ENCODE peak calls at places on chromosomes 1 and 21, in seven cellular contexts. V is CD4-positive, alpha-beta T cell; N is dorsolateral prefrontal cortex; R is spleen; Q is uterus; X is thyroid gland; K is tibial nerve. P is an unnamed sample.

GRCh38 chr1:235113183-235113917 is 15.3 kb downstream of the TOMM20 start:
- DNase-seq in N (no peak), R (no peak), K (no peak), V (no peak), X (no peak), Q (no peak), P (peak; percentile 52)

GRCh38 chr1:54546651-54547348 is 1.2 kb upstream of the ACOT11 start:
- DNase-seq in Q (no peak), V (no peak), X (no peak), N (no peak), K (no peak), R (no peak), P (no peak)

GRCh38 chr1:235597867-235598553 is 51.6 kb downstream of the GNG4 start:
- DNase-seq in X (no peak), K (no peak), V (no peak), Q (no peak), R (peak; percentile 18), N (no peak), P (peak; percentile 53)

GRCh38 chr1:8727809-8728213 is 89.6 kb downstream of the RERE start:
- DNase-seq in R (no peak), V (no peak), K (no peak), Q (no peak), X (peak; percentile 35), N (no peak), P (no peak)

GRCh38 chr1:100132566-100133477 is at the start of the genes SASS6 and TRMT13:
- DNase-seq in N (peak; percentile 97), Q (peak; percentile 95), K (peak; percentile 89), X (peak; percentile 97), V (peak; percentile 89), R (peak; percentile 98), P (peak; percentile 94)

GRCh38 chr1:77095231-77095630 is 124.0 kb downstream of the PIGK start:
- DNase-seq in N (no peak), X (no peak), K (no peak), R (no peak), V (no peak), Q (no peak), P (no peak)

GRCh38 chr1:3822421-3822820 is 26.1 kb upstream of the LRRC47 start:
- DNase-seq in N (no peak), K (no peak), Q (no peak), R (no peak), V (no peak), X (peak; percentile 45), P (no peak)

GRCh38 chr1:235503333-235504121 is 725 bp downstream of the B3GALNT2 start:
- DNase-seq in Q (no peak), X (peak; percentile 65), N (peak; percentile 51), V (peak; percentile 6), R (peak; percentile 90), K (no peak), P (peak; percentile 64)

GRCh38 chr21:16408280-16408669 is 678.5 kb downstream of the USP25 start:
- DNase-seq in V (no peak), Q (no peak), K (no peak), R (no peak), X (no peak), N (no peak), P (no peak)

GRCh38 chr1:109531205-109531779 is 8.4 kb upstream of the GPR61 start:
- DNase-seq in R (no peak), Q (no peak), K (no peak), X (no peak), V (no peak), N (no peak), P (no peak)

GRCh38 chr1:161171191-161171590 is 5.0 kb downstream of the PPOX start:
- DNase-seq in K (no peak), X (no peak), N (no peak), Q (no peak), R (peak; percentile 14), V (no peak), P (no peak)

GRCh38 chr1:212457740-212458338 is 25.1 kb downstream of the NENF start:
- DNase-seq in K (no peak), V (peak; percentile 27), R (peak; percentile 47), X (no peak), N (no peak), Q (no peak), P (peak; percentile 37)

GRCh38 chr1:47230692-47231313 is 1.2 kb downstream of the TAL1 start:
- DNase-seq in X (no peak), Q (no peak), R (no peak), N (no peak), V (no peak), K (no peak), P (no peak)

GRCh38 chr21:45289655-45290515 is 2.2 kb upstream of the POFUT2 start:
- DNase-seq in X (no peak), R (no peak), Q (no peak), N (no peak), K (peak; percentile 10), V (no peak), P (no peak)

GRCh38 chr1:246647113-246647512 is 77.1 kb upstream of the SCCPDH start:
- DNase-seq in N (peak; percentile 82), R (no peak), K (no peak), Q (peak; percentile 33), V (no peak), X (no peak), P (no peak)

GRCh38 chr1:6260961-6261614 is at the start of gene GPR153:
- DNase-seq in X (peak; percentile 27), K (no peak), Q (peak; percentile 62), V (no peak), N (no peak), R (no peak), P (no peak)

GRCh38 chr1:225544924-225545323 is 108.0 kb downstream of the ENAH start:
- DNase-seq in R (no peak), Q (no peak), N (no peak), X (no peak), K (no peak), V (no peak), P (no peak)

GRCh38 chr1:95396557-95396956 is 162.5 kb downstream of the RWDD3 start:
- DNase-seq in V (no peak), R (no peak), N (no peak), K (no peak), Q (no peak), X (no peak), P (no peak)

GRCh38 chr21:36699546-36700294 is 805 bp downstream of the SIM2 start:
- DNase-seq in V (no peak), N (no peak), Q (no peak), K (no peak), R (no peak), X (no peak), P (no peak)

GRCh38 chr1:160651428-160652064 is 4.7 kb upstream of the SLAMF1 start:
- DNase-seq in V (no peak), K (no peak), Q (no peak), N (no peak), R (no peak), X (no peak), P (no peak)

GRCh38 chr1:21510885-21511578 is 1.8 kb downstream of the ALPL start:
- DNase-seq in N (no peak), X (no peak), V (no peak), R (no peak), Q (no peak), K (no peak), P (peak; percentile 11)

GRCh38 chr1:96598416-96599168 is 123.0 kb upstream of the PTBP2 start:
- DNase-seq in K (no peak), X (no peak), V (no peak), N (no peak), R (no peak), Q (no peak), P (no peak)

GRCh38 chr21:20698585-20698984 is 299.6 kb upstream of the NCAM2 start:
- DNase-seq in Q (no peak), X (no peak), R (no peak), V (no peak), K (no peak), N (no peak), P (no peak)

GRCh38 chr1:116569776-116570357 is 959 bp downstream of the CD58 start:
- DNase-seq in X (peak; percentile 43), Q (peak; percentile 31), V (peak; percentile 28), N (no peak), R (peak; percentile 91), K (peak; percentile 19), P (peak; percentile 50)

GRCh38 chr1:2826316-2826715 is 24.8 kb upstream of the TTC34 start:
- DNase-seq in Q (no peak), V (no peak), X (no peak), K (no peak), N (no peak), R (no peak), P (no peak)

GRCh38 chr1:65147424-65148177 is 402 bp upstream of the AK4 start:
- DNase-seq in V (no peak), X (peak; percentile 38), R (peak; percentile 81), K (no peak), N (peak; percentile 52), Q (peak; percentile 46), P (peak; percentile 42)

GRCh38 chr1:53495608-53496345 is 36.6 kb downstream of the DMRTB1 start:
- DNase-seq in R (peak; percentile 60), Q (no peak), N (no peak), X (no peak), V (no peak), K (no peak), P (no peak)
- H3K27me3 ChIP-seq in R (no peaks in the 10 kb centered on the region), Q (no peaks in the 10 kb centered on the region), N (peaks cover 5% of the 10 kb centered on the region), X (no peaks in the 10 kb centered on the region), V (no peaks in the 10 kb centered on the region), K (no peaks in the 10 kb centered on the region), P (peaks cover 2% of the 10 kb centered on the region)

GRCh38 chr1:208475951-208476824 is 232.0 kb upstream of the PLXNA2 start:
- DNase-seq in X (peak; percentile 81), R (no peak), Q (no peak), V (no peak), K (no peak), N (no peak), P (no peak)
- TF ChIP-seq CTCF in X (peak; percentile 74), R (no peak), Q (no peak), V (no peak), K (peak; percentile 13), N (no peak), P (peak; percentile 5)

GRCh38 chr1:230879781-230880180 is 11.5 kb upstream of the C1orf198 start:
- DNase-seq in K (no peak), R (no peak), X (no peak), N (no peak), V (no peak), Q (no peak), P (no peak)
- H3K27me3 ChIP-seq in K (no peaks in the 10 kb centered on the region), R (no peaks in the 10 kb centered on the region), X (no peaks in the 10 kb centered on the region), N (no peaks in the 10 kb centered on the region), V (peaks cover 28% of the 10 kb centered on the region), Q (no peaks in the 10 kb centered on the region), P (peaks cover 2% of the 10 kb centered on the region)

DNA sequence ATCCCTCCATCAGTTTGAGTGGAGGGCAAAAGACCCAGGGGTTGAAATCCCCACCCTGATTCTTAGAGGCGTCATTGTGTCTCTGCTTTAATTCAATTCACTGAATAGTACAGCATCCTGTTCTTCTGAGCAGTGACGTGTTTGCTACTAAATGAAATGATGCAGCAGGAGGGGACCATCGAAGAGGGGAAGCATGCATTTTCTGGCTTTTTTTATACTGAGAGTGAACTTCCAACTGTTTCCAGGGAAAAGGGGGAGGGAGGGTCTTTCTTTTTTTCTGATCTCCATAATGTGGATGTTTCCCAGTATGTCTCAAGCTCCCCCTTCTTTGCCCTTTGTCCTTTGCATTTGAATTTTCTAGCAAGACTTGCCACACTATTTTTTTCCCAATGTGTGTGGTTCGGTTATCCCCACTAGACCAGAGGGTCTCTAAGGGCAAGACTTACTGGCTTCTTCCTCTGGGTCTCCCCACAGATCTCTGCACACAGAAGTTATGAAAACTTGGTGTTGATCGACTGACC is 2.7 kb downstream of the INTS3 start:
- DNase-seq in K (no peak), R (no peak), Q (no peak), V (no peak), N (no peak), X (no peak), P (no peak)
- TF ChIP-seq CTCF in K (no peak), R (no peak), Q (no peak), V (no peak), N (no peak), X (no peak), P (no peak)

GRCh38 chr1:36123357-36123756 is 1.7 kb downstream of the COL8A2 start:
- DNase-seq in N (no peak), K (no peak), Q (no peak), X (no peak), R (no peak), V (no peak), P (no peak)
- H3K27me3 ChIP-seq in N (no peaks in the 10 kb centered on the region), K (no peaks in the 10 kb centered on the region), Q (no peaks in the 10 kb centered on the region), X (no peaks in the 10 kb centered on the region), R (no peaks in the 10 kb centered on the region), V (peaks cover 24% of the 10 kb centered on the region), P (peaks cover 5% of the 10 kb centered on the region)

P was measured in bronchial epithelial cell.